ENCODE peak calls at places on chromosomes 6 and 20, in seven cellular contexts. Y, O, B, A, Z, D and I are unnamed samples.

GRCh38 chr6:16276991-16277981 is 38.9 kb downstream of the GMPR start:
- DNase-seq in Y (no peak), O (no peak), B (peak), A (peak), Z (peak), D (no peak), I (peak)

GRCh38 chr20:48999890-49000870 is 45.9 kb upstream of the CSE1L start:
- DNase-seq in Y (no peak), O (no peak), B (no peak), A (no peak), Z (no peak), D (no peak), I (no peak)

GRCh38 chr6:144063744-144064401 is 31.5 kb downstream of the SF3B5 start:
- DNase-seq in Y (peak), O (no peak), B (peak), A (no peak), Z (peak), D (peak), I (peak)

GRCh38 chr6:43981363-43981990 is 145.8 kb downstream of the MRPL14 start:
- DNase-seq in Y (no peak), O (no peak), B (no peak), A (no peak), Z (no peak), D (no peak), I (no peak)

GRCh38 chr6:19849736-19850135 is 12.6 kb downstream of the ID4 start:
- DNase-seq in Y (no peak), O (no peak), B (no peak), A (no peak), Z (no peak), D (no peak), I (no peak)

GRCh38 chr20:45555198-45555597 is 8.0 kb upstream of the EPPIN start:
- DNase-seq in Y (no peak), O (no peak), B (no peak), A (no peak), Z (no peak), D (no peak), I (no peak)

GRCh38 chr20:44780226-44780625 is 30.1 kb downstream of the RIMS4 start:
- DNase-seq in Y (peak), O (no peak), B (no peak), A (peak), Z (no peak), D (no peak), I (peak)

GRCh38 chr6:115415378-115415777 is 645.3 kb downstream of the FRK start:
- DNase-seq in Y (no peak), O (no peak), B (no peak), A (no peak), Z (no peak), D (no peak), I (no peak)

GRCh38 chr6:93040375-93040774 is 379.0 kb downstream of the EPHA7 start:
- DNase-seq in Y (no peak), O (no peak), B (no peak), A (no peak), Z (no peak), D (no peak), I (no peak)

GRCh38 chr6:31378062-31378720 is 21.2 kb upstream of the HLA-B start:
- DNase-seq in Y (no peak), O (no peak), B (no peak), A (no peak), Z (no peak), D (no peak), I (no peak)

GRCh38 chr6:34606477-34607130 is 50.5 kb upstream of the SPDEF start:
- DNase-seq in Y (no peak), O (no peak), B (no peak), A (no peak), Z (no peak), D (no peak), I (no peak)

GRCh38 chr6:53805725-53806124 is 10.9 kb downstream of the LRRC1 start:
- DNase-seq in Y (no peak), O (no peak), B (no peak), A (no peak), Z (no peak), D (no peak), I (no peak)

GRCh38 chr20:20864346-20865096 is 152.1 kb upstream of the RALGAPA2 start:
- DNase-seq in Y (no peak), O (no peak), B (no peak), A (no peak), Z (no peak), D (no peak), I (peak)

GRCh38 chr20:37511605-37512275 is 9.3 kb upstream of the NNAT start:
- DNase-seq in Y (no peak), O (peak), B (peak), A (no peak), Z (no peak), D (no peak), I (peak)

GRCh38 chr6:167501831-167502385 is 177.0 kb downstream of the TTLL2 start:
- DNase-seq in Y (no peak), O (no peak), B (no peak), A (no peak), Z (peak), D (no peak), I (no peak)

GRCh38 chr6:170093658-170094596 is 197.0 kb downstream of the DLL1 start:
- DNase-seq in Y (peak), O (no peak), B (peak), A (no peak), Z (no peak), D (no peak), I (no peak)

GRCh38 chr20:33261465-33261864 is 21.5 kb upstream of the BPIFB1 start:
- DNase-seq in Y (no peak), O (no peak), B (no peak), A (no peak), Z (no peak), D (no peak), I (no peak)

GRCh38 chr6:26543953-26544352 is 5.8 kb downstream of the HMGN4 start:
- DNase-seq in Y (no peak), O (no peak), B (no peak), A (no peak), Z (no peak), D (no peak), I (no peak)

GRCh38 chr20:14780508-14780907 is 443.1 kb upstream of the FLRT3 start:
- DNase-seq in Y (no peak), O (no peak), B (no peak), A (no peak), Z (no peak), D (no peak), I (no peak)

GRCh38 chr6:52877168-52877567 is 32.3 kb downstream of the GSTA3 start:
- DNase-seq in Y (no peak), O (no peak), B (no peak), A (peak), Z (no peak), D (no peak), I (peak)

GRCh38 chr6:166534658-166535406 is 51.6 kb downstream of the RAMACL start:
- DNase-seq in Y (no peak), O (no peak), B (no peak), A (no peak), Z (no peak), D (no peak), I (no peak)

GRCh38 chr20:37378785-37379598 is 33.1 kb downstream of the SRC start:
- DNase-seq in Y (no peak), O (no peak), B (no peak), A (no peak), Z (peak), D (no peak), I (no peak)

GRCh38 chr6:78505178-78505577 is 362.2 kb upstream of the IRAK1BP1 start:
- DNase-seq in Y (no peak), O (no peak), B (no peak), A (no peak), Z (no peak), D (no peak), I (no peak)

GRCh38 chr20:33568378-33569289 is 78.7 kb downstream of the CBFA2T2 start:
- DNase-seq in Y (no peak), O (peak), B (no peak), A (no peak), Z (peak), D (peak), I (peak)

GRCh38 chr6:11972270-11972669 is 39.8 kb upstream of the HIVEP1 start:
- DNase-seq in Y (no peak), O (no peak), B (no peak), A (no peak), Z (no peak), D (no peak), I (no peak)

GRCh38 chr20:2822073-2822472 is 5.9 kb downstream of the TMEM239 start:
- DNase-seq in Y (peak), O (no peak), B (peak), A (no peak), Z (no peak), D (no peak), I (peak)

GRCh38 chr6:167682546-167683027 is 144.1 kb upstream of the AFDN start:
- DNase-seq in Y (no peak), O (no peak), B (no peak), A (no peak), Z (no peak), D (no peak), I (no peak)

GRCh38 chr20:19901226-19901625 is 115.9 kb upstream of the NAA20 start:
- DNase-seq in Y (no peak), O (no peak), B (no peak), A (no peak), Z (no peak), D (no peak), I (no peak)

GRCh38 chr6:133205304-133205703 is 35.9 kb upstream of the EYA4 start:
- DNase-seq in Y (no peak), O (no peak), B (no peak), A (no peak), Z (no peak), D (no peak), I (no peak)

GRCh38 chr6:27505209-27506027 is 32.5 kb upstream of the ZNF184 start:
- DNase-seq in Y (peak), O (peak), B (peak), A (no peak), Z (peak), D (peak), I (no peak)

GRCh38 chr6:11232968-11233626 is 629 bp upstream of the NEDD9 start:
- DNase-seq in Y (no peak), O (no peak), B (no peak), A (no peak), Z (no peak), D (no peak), I (peak)

GRCh38 chr6:120202878-120203277 is 853.3 kb upstream of the MAN1A1 start:
- DNase-seq in Y (no peak), O (no peak), B (no peak), A (no peak), Z (no peak), D (no peak), I (no peak)

GRCh38 chr6:125759184-125759902 is 9.9 kb downstream of the HEY2 start:
- DNase-seq in Y (no peak), O (no peak), B (no peak), A (no peak), Z (peak), D (peak), I (no peak)

GRCh38 chr6:109224107-109224875 is 129.0 kb downstream of the CEP57L1 start:
- DNase-seq in Y (no peak), O (no peak), B (no peak), A (no peak), Z (no peak), D (no peak), I (no peak)

GRCh38 chr6:23302499-23302898 is 733.1 kb downstream of the HDGFL1 start:
- DNase-seq in Y (no peak), O (no peak), B (no peak), A (no peak), Z (no peak), D (no peak), I (no peak)

GRCh38 chr20:56522311-56522710 is 2.2 kb upstream of the FAM209A start:
- DNase-seq in Y (no peak), O (no peak), B (no peak), A (no peak), Z (no peak), D (no peak), I (no peak)

GRCh38 chr20:6055161-6055783 is 1.4 kb upstream of the LRRN4 start:
- DNase-seq in Y (no peak), O (no peak), B (no peak), A (no peak), Z (peak), D (no peak), I (no peak)

GRCh38 chr20:61161649-61162210 is 90.3 kb upstream of the CDH4 start:
- DNase-seq in Y (no peak), O (no peak), B (no peak), A (no peak), Z (no peak), D (no peak), I (no peak)

GRCh38 chr20:61915101-61915500 is 150.6 kb downstream of the TAF4 start:
- DNase-seq in Y (no peak), O (no peak), B (no peak), A (no peak), Z (no peak), D (no peak), I (no peak)